ENCODE peak calls at places on chromosomes 5 and 9, in four cellular contexts. S, J, N and Z are unnamed samples.

GRCh38 chr9:14692536-14692917 is 705 bp downstream of the ZDHHC21 start:
- DNase-seq in S (no peak), J (no peak), N (no peak), Z (no peak)

GRCh38 chr5:112200132-112200531 is 218.9 kb downstream of the EPB41L4A start:
- DNase-seq in N (no peak), S (no peak), J (no peak), Z (no peak)

GRCh38 chr9:13750061-13750460 is 470.6 kb upstream of the MPDZ start:
- DNase-seq in N (no peak), J (no peak), S (no peak), Z (no peak)

GRCh38 chr9:121984726-121985402 is 108.2 kb downstream of the TTLL11 start:
- DNase-seq in N (no peak), S (no peak), J (no peak), Z (no peak)

GRCh38 chr5:65926276-65926761 is at the start of gene ERBIN:
- DNase-seq in S (peak; percentile 67), N (peak; percentile 84), J (peak; percentile 76), Z (peak; percentile 53)

GRCh38 chr5:156918311-156918845 is 44.6 kb downstream of the TIMD4 start:
- DNase-seq in S (no peak), J (no peak), N (no peak), Z (no peak)

GRCh38 chr9:36900136-36900855 is 133.8 kb downstream of the PAX5 start:
- DNase-seq in N (no peak), S (no peak), J (no peak), Z (no peak)

GRCh38 chr5:57891443-57891842 is 408.8 kb upstream of the ACTBL2 start:
- DNase-seq in S (no peak), J (no peak), N (no peak), Z (no peak)

GRCh38 chr9:81906656-81907055 is 21.6 kb upstream of the SPATA31D4 start:
- DNase-seq in S (no peak), N (no peak), J (no peak), Z (no peak)

GRCh38 chr9:35563791-35564197 is 41.3 kb upstream of the TESK1 start:
- DNase-seq in N (peak; percentile 50), S (no peak), J (no peak), Z (no peak)

GRCh38 chr5:58412932-58413331 is 47.0 kb downstream of the PLK2 start:
- DNase-seq in J (no peak), N (no peak), S (no peak), Z (no peak)

GRCh38 chr5:176536132-176536901 is 885 bp downstream of the RNF44 start:
- DNase-seq in J (peak; percentile 61), N (peak; percentile 78), S (peak; percentile 88), Z (peak; percentile 85)

DNA sequence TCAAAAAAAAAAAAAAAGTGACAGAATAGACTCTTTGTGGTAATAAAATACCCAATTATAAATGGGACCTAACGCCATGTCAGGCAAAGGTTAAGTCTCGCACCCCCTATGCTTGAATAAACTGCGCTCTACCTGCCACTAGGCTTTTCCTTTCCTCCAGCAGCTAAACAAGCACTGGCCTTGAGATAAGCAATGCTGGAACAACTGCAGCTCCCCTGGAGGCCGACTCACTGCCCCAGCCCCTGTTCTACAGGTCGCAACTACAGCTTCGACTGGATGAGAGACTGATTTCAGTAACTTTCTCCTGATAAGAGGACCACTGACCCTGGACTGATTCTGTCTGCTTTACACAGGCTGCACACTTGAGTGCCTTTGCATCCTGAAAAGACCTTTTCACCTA is 210.2 kb downstream of the HSPA4 start:
- DNase-seq in J (no peak), S (no peak), N (no peak), Z (no peak)
- TF ChIP-seq CTCF in J (no peak), S (no peak), N (no peak), Z (no peak)

DNA sequence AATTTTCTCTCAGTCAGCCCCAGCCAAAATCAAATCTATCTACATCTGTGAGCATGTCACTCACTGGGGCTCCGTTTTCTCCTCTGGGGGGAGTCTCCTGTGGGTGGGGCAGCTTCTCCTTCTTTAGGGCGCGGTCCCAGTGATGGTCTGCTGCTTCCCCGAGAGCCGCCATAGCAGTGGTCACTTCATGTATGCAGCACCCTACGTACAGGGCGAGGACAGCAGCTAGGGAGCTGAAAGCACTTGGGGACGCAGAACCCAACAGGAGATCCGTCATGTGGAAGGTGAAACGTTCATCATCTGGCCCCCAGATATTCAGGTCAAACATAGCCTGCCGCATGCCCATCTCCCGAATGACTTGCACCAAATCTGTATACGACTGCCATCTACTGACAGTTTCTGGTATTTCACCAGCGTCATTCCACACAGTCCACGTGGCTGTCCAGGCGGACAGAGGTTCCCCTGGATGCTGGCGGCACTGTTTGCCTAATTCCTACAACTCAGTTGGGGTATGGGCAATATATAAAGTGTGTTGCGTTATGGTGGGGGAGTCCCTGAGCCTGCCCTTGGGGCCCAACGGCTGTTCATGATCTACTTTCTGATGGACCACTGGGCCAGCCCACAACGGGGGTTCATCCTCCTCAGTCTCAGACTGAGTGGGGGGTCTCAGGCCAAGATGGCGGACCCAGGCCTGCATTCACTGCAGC is 795.0 kb downstream of the EFNA5 start:
- DNase-seq in J (no peak), S (peak; percentile 34), N (no peak), Z (peak; percentile 20)
- TF ChIP-seq CTCF in J (peak; percentile 35), S (peak; percentile 13), N (no peak), Z (peak; percentile 68)

GRCh38 chr5:201672-202071 is 10.4 kb downstream of the LRRC14B start:
- DNase-seq in S (no peak), N (no peak), J (no peak), Z (no peak)
- TF ChIP-seq CTCF in S (no peak), N (no peak), J (no peak), Z (no peak)

GRCh38 chr5:6541256-6542013 is 91.4 kb downstream of the NSUN2 start:
- DNase-seq in S (no peak), N (no peak), J (no peak), Z (no peak)
- TF ChIP-seq CTCF in S (no peak), N (no peak), J (no peak), Z (no peak)

GRCh38 chr9:33161589-33162132 is 5.5 kb downstream of the B4GALT1 start:
- DNase-seq in N (no peak), J (peak; percentile 83), S (no peak), Z (no peak)

GRCh38 chr9:33164138-33164809 is 2.9 kb downstream of the B4GALT1 start:
- DNase-seq in N (no peak), J (no peak), S (no peak), Z (peak; percentile 75)

GRCh38 chr9:33163433-33164137 is 3.6 kb downstream of the B4GALT1 start:
- DNase-seq in S (no peak), J (no peak), N (no peak), Z (no peak)

GRCh38 chr9:33161011-33161588 is 6.0 kb downstream of the B4GALT1 start:
- DNase-seq in J (peak; percentile 67), S (peak; percentile 54), N (peak; percentile 74), Z (no peak)

DNA sequence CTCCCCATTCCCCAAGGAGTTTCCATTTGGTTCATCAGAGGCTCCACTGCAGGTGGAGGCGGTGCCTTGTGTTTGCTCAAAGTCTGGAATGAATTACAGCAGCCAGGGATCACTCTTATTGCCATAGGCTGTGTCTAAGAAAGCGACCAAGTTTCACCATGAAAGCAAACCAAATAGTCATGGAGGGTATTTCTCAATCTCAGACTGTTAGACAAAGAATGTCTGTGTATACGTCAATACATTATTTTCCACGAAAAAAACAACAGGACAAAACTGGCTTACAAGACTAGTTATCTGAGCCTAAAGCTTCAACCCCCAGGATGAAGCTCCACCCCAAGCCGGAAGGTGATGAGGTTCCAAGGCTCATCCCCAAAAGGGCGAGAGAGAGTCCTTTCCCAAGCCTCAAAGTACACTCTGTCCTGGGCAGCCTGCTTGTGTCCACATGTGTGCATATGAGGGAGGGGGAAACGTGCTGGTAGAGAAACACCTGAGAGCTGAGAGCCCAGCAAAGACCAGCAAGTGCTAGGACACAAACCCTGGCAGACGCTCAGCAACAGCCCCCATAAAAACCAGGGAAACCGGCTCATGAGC is 4.3 kb downstream of the B4GALT1 start:
- DNase-seq in S (no peak), J (peak; percentile 90), N (peak; percentile 60), Z (no peak)
- TF ChIP-seq CTCF in S (no peak), J (no peak), N (no peak), Z (no peak)

GRCh38 chr5:132064738-132065331 is 4.4 kb downstream of the IL3 start:
- DNase-seq in S (peak; percentile 48), N (peak; percentile 27), J (peak; percentile 35), Z (peak; percentile 84)

GRCh38 chr5:132064140-132064539 is 3.7 kb downstream of the IL3 start:
- DNase-seq in S (no peak), N (no peak), J (no peak), Z (no peak)

GRCh38 chr5:132065951-132066701 is 5.7 kb downstream of the IL3 start:
- DNase-seq in N (no peak), J (no peak), S (no peak), Z (no peak)

GRCh38 chr5:132066871-132067270 is 6.4 kb downstream of the IL3 start:
- DNase-seq in J (no peak), S (no peak), N (no peak), Z (no peak)

DNA sequence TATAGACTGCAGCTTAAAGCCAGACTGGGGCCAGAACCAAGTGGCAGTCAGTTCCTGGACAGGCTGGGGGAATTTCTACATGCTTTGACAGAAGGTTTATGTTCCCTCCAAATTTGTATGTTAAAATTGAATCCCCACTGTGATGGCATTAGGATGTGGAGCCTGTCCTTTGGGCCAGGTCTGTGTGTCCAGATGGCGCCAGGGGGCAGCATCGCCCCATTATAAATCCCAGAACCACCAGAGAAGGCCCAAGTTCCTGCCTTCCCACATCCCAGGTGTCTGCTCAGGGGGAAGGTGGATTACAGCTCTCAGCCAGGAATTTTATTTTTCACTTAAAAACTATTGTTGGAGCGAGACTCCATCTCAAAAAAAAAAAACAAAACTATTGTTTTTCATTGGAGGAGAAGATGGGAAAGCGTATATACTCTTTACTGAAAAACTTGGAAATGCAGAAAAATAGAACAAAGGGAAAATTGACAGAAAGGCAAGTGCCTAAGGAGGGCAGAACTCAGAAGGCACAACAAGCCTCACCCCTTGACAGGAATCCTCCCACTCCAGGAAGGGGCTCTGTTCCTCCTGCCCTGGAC is 5.0 kb downstream of the IL3 start:
- DNase-seq in J (no peak), N (no peak), S (peak; percentile 20), Z (peak; percentile 74)
- TF ChIP-seq CTCF in J (peak; percentile 7), N (no peak), S (no peak), Z (peak; percentile 77)

GRCh38 chr5:10789021-10789420 is 28.0 kb upstream of the DAP start:
- DNase-seq in N (peak; percentile 73), S (no peak), J (no peak), Z (no peak)
- TF ChIP-seq CTCF in N (no peak), S (no peak), J (no peak), Z (no peak)